ENCODE peak calls at places on chromosomes 5 and 9, in six cellular contexts. U is AG09309, Z is tibial nerve, F is GM06990, B is mucosa of descending colon, O is fibroblast of villous mesenchyme. G is an unnamed sample.

GRCh38 chr5:65395526-65396155 is 86.1 kb downstream of the ADAMTS6 start:
- DNase-seq in U (no peak), Z (no peak), F (no peak), B (no peak), O (peak), G (peak)

GRCh38 chr5:37638897-37639296 is 200.9 kb downstream of the GDNF start:
- DNase-seq in U (no peak), Z (no peak), F (no peak), B (no peak), O (peak), G (peak)

GRCh38 chr5:112914584-112914983 is 7.4 kb downstream of the REEP5 start:
- DNase-seq in U (no peak), Z (no peak), F (no peak), B (no peak), O (no peak), G (peak)

GRCh38 chr5:160418561-160419457 is at the start of gene SLU7:
- DNase-seq in U (peak), Z (peak), F (peak), B (peak), O (peak), G (peak)

GRCh38 chr9:127863179-127863578 is 8.7 kb upstream of the ENG start:
- DNase-seq in U (no peak), Z (no peak), F (no peak), B (no peak), O (no peak), G (no peak)

GRCh38 chr9:130681769-130682489 is 11.7 kb upstream of the EXOSC2 start:
- DNase-seq in U (no peak), Z (no peak), F (peak), B (no peak), O (no peak), G (no peak)

GRCh38 chr9:4592325-4592724 is 69.8 kb upstream of the PLPP6 start:
- DNase-seq in U (no peak), Z (no peak), F (no peak), B (no peak), O (no peak), G (no peak)

GRCh38 chr5:163478126-163478981 is 17.9 kb downstream of the HMMR start:
- DNase-seq in U (no peak), Z (no peak), F (no peak), B (no peak), O (peak), G (peak)

GRCh38 chr9:113563856-113564514 is 100.5 kb downstream of the RGS3 start:
- DNase-seq in U (no peak), Z (no peak), F (no peak), B (peak), O (no peak), G (no peak)

GRCh38 chr9:34370335-34370969 is 6.2 kb downstream of the MYORG start:
- DNase-seq in U (no peak), Z (no peak), F (no peak), B (no peak), O (no peak), G (no peak)

GRCh38 chr5:134053314-134053839 is 48.6 kb upstream of the VDAC1 start:
- DNase-seq in U (no peak), Z (no peak), F (no peak), B (no peak), O (no peak), G (no peak)

GRCh38 chr5:31049461-31049860 is 144.0 kb upstream of the CDH6 start:
- DNase-seq in U (no peak), Z (no peak), F (no peak), B (no peak), O (no peak), G (no peak)

GRCh38 chr5:176691524-176691923 is 44.2 kb downstream of the TSPAN17 start:
- DNase-seq in U (no peak), Z (no peak), F (no peak), B (no peak), O (no peak), G (no peak)

GRCh38 chr9:118618091-118618490 is 751.1 kb downstream of the BRINP1 start:
- DNase-seq in U (no peak), Z (no peak), F (no peak), B (no peak), O (peak), G (peak)

GRCh38 chr5:71640408-71640807 is 53.3 kb downstream of the MCCC2 start:
- DNase-seq in U (no peak), Z (no peak), F (no peak), B (no peak), O (no peak), G (no peak)

GRCh38 chr9:137590123-137590468 is 216 bp downstream of the ZMYND19 start:
- DNase-seq in U (no peak), Z (no peak), F (no peak), B (no peak), O (no peak), G (no peak)

GRCh38 chr9:137588311-137588710 is 2.0 kb downstream of the ZMYND19 start:
- DNase-seq in U (no peak), Z (no peak), F (no peak), B (no peak), O (no peak), G (no peak)

GRCh38 chr9:137588891-137589290 is 1.4 kb downstream of the ZMYND19 start:
- DNase-seq in U (no peak), Z (no peak), F (no peak), B (no peak), O (no peak), G (no peak)

GRCh38 chr9:137590469-137591383 is at the start of gene ZMYND19:
- DNase-seq in U (no peak), Z (peak), F (peak), B (peak), O (peak), G (peak)

GRCh38 chr9:137589441-137590122 is 730 bp downstream of the ZMYND19 start:
- DNase-seq in U (no peak), Z (no peak), F (no peak), B (no peak), O (peak), G (peak)
- TF ChIP-seq CTCF in U (no peak), Z (no peak), F (no peak), B (no peak), O (no peak), G (no peak)

DNA sequence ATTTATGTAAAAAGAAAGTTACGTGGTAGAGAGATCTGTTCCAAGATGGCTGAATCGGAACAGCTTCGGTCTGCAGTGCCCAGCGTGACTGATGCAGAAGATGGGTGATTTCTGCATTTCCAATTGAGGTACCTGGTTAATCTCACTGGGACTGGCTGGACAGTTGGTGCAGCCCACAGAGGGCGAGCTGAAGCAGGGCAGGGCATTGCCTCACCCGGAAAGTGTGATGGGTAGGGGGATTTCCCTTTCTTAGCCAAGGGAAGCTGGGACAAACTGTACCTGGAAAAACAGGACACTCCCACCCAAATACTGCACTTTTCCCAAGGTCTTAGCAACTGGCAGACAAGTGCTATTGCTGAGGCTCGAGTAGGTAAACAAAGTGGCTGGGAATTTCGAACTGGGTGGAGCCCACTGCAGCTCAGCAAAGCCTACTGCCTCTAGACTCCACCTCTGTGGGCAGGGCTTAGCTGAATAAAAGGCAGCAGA is 13.1 kb upstream of the HSD17B4 start:
- DNase-seq in U (no peak), Z (no peak), F (no peak), B (peak), O (no peak), G (no peak)
- H3K4me3 ChIP-seq in U (no peak), Z (no peak), F (peak), B (no peak), O (no peak), G (no peak)

DNA sequence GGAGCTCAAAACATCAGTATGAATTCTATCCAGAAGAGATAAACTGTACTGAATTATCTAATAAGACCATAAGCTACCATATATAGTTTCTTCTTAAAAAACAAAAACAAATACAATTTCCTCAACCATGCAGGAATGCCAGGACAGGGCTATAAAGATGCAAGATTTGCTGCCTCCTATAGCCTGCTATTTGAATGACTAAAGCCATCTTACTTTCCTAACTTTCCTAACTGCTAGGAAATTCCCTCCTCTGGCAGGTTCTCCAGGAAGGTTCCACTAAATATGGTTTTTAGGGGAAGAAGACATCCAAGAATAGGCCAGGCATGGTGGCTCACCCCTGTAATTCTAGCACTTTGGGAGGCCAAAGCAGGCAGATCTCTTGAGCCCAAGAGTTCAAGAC is 15.1 kb downstream of the KIF27 start:
- DNase-seq in U (no peak), Z (no peak), F (no peak), B (no peak), O (peak), G (peak)
- TF ChIP-seq CTCF in U (no peak), Z (no peak), F (no peak), B (no peak), O (peak), G (peak)

GRCh38 chr5:118794281-118794680 is 194.1 kb downstream of the DTWD2 start:
- DNase-seq in U (no peak), Z (no peak), F (no peak), B (no peak), O (no peak), G (no peak)

GRCh38 chr5:118793091-118793490 is 195.3 kb downstream of the DTWD2 start:
- DNase-seq in U (no peak), Z (no peak), F (no peak), B (no peak), O (no peak), G (no peak)

GRCh38 chr5:118788351-118788750 is 200.0 kb downstream of the DTWD2 start:
- DNase-seq in U (no peak), Z (no peak), F (no peak), B (no peak), O (no peak), G (no peak)

GRCh38 chr5:118793652-118794051 is 194.7 kb downstream of the DTWD2 start:
- DNase-seq in U (no peak), Z (no peak), F (no peak), B (no peak), O (no peak), G (no peak)

DNA sequence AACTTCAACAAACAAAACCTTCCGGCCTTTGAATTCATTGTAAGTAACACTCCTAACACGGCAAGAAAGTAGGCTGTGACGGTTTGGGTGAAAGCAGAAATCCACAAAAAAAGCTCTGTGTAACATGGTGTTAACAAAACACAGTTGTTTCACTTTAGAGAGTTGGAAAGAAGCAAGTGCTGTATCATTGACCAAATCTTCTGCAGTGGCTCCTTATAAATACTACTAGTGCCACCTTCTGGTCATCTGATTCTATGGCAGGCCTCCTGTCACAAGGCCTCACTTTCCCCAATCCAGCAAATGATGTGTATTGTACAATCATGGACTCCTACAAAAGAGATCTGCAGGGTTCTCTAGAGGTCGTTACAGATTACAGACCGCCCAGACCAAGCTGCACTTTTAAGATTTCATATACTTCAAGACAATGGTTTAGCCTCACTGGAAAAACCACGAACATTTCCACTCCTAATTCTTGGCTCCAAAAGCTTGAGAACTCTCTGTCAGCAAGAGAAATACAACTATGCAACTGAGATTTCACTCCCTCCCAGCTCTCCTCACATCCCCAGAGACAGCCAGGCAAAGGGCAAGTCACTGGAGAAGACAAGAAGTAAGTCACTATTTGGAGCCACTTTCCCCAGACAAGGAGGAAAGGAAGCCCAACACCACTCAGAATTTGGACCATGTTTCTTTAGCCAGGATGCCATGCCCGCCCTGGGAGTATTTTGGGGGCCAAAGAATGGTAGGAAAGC is 196.2 kb downstream of the DTWD2 start:
- DNase-seq in U (peak), Z (peak), F (peak), B (peak), O (peak), G (peak)
- H3K4me3 ChIP-seq in U (no peak), Z (no peak), F (no peak), B (no peak), O (peak), G (peak)

GRCh38 chr9:2195211-2195610 is 180.1 kb downstream of the SMARCA2 start:
- DNase-seq in U (no peak), Z (no peak), F (no peak), B (no peak), O (no peak), G (no peak)

GRCh38 chr9:2198956-2199635 is 183.9 kb downstream of the SMARCA2 start:
- DNase-seq in U (no peak), Z (no peak), F (no peak), B (no peak), O (no peak), G (no peak)

DNA sequence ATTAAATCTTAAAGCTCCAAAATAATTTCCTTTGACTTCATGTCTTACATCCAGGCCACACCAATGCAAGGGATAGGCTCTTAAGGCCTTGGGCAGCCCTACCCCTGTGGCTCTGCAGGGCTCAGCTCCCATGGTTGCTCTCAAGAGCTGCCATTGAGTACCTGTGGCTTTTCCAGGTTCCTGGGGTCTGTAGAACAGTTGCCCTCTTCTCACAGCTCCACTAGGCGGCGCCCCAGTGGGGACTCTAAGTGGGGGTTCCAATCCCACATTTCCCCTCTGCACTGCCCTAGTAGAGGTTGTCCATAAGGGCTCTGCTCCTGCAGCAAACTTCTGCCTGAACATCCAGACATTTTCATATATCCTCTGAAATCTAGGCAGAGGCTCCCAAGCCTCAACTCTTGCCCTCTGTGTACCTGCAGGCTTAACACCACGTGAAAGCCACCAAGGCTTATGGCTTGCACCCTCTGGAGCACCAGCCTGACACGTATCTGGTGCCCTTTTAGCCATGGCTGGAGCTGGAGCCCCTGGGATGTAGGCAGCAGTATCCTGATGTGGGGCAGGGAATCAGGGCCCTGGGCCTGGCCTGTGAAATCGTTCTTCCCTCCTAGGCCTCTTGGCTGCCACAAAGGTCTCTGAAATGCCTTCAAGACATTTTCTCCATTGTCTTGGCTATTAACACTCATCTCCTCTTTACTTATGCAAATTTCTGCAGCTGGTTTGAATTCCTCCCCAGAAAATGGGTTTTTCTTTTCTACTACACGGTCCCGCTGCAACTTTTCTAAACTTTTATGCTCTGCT is 185.1 kb downstream of the SMARCA2 start:
- DNase-seq in U (no peak), Z (no peak), F (no peak), B (no peak), O (no peak), G (no peak)
- TF ChIP-seq CTCF in U (no peak), Z (no peak), F (peak), B (no peak), O (no peak), G (no peak)